ENCODE peak calls at places on chromosomes 4 and X, in eight cellular contexts. K is A549, Q is Panc1, H is brain microvascular endothelial cell, T is mesendoderm, R is left ventricle myocardium inferior, D is SJSA1, Y is fibroblast of lung. N is an unnamed sample.
A peak's percentile ranks its signal among the peaks of the same experiment; 100 is the strongest.

GRCh38 chrX:47831788-47832187 is 4.9 kb upstream of the ZNF81 start:
- DNase-seq in K (peak; percentile 38), Q (peak; percentile 28), H (no peak), T (peak; percentile 57), R (peak; percentile 18), D (no peak), Y (peak; percentile 12), N (no peak)

GRCh38 chrX:108736509-108737479 is at the start of gene IRS4:
- DNase-seq in K (no peak), Q (no peak), H (no peak), T (peak; percentile 96), R (no peak), D (no peak), Y (peak; percentile 8), N (peak; percentile 60)

GRCh38 chr4:972651-973424 is 531 bp downstream of the DGKQ start:
- DNase-seq in K (peak; percentile 22), Q (no peak), H (no peak), T (no peak), R (peak; percentile 40), D (no peak), Y (no peak), N (no peak)

GRCh38 chr4:8200302-8200975 is 1.3 kb downstream of the SH3TC1 start:
- DNase-seq in K (no peak), Q (no peak), H (no peak), T (no peak), R (peak; percentile 82), D (no peak), Y (no peak), N (no peak)

GRCh38 chrX:153819398-153820083 is 10.8 kb downstream of the PDZD4 start:
- DNase-seq in K (no peak), Q (no peak), H (no peak), T (peak; percentile 54), R (no peak), D (no peak), Y (no peak), N (no peak)

GRCh38 chrX:20240201-20240600 is 26.5 kb downstream of the RPS6KA3 start:
- DNase-seq in K (no peak), Q (no peak), H (no peak), T (no peak), R (no peak), D (no peak), Y (peak; percentile 54), N (no peak)

GRCh38 chrX:45888518-45888917 is 656.7 kb downstream of the ZNF674 start:
- DNase-seq in K (no peak), Q (no peak), H (no peak), T (no peak), R (no peak), D (no peak), Y (no peak), N (no peak)

GRCh38 chr4:139210486-139210885 is 33.5 kb upstream of the ELF2 start:
- DNase-seq in K (no peak), Q (no peak), H (no peak), T (no peak), R (peak; percentile 35), D (no peak), Y (no peak), N (no peak)

GRCh38 chrX:34379891-34380290 is 247.8 kb upstream of the FAM47A start:
- DNase-seq in K (no peak), Q (no peak), H (no peak), T (no peak), R (no peak), D (no peak), Y (no peak), N (no peak)

GRCh38 chrX:120549483-120550452 is 11.0 kb downstream of the CUL4B start:
- DNase-seq in K (peak; percentile 73), Q (peak; percentile 87), H (peak; percentile 89), T (peak; percentile 36), R (no peak), D (peak; percentile 62), Y (peak; percentile 97), N (no peak)

GRCh38 chr4:146507607-146508006 is 14.1 kb downstream of the SLC10A7 start:
- DNase-seq in K (no peak), Q (no peak), H (no peak), T (no peak), R (no peak), D (no peak), Y (no peak), N (no peak)

GRCh38 chr4:124913237-124913636 is 200.7 kb upstream of the ANKRD50 start:
- DNase-seq in K (no peak), Q (no peak), H (no peak), T (no peak), R (no peak), D (no peak), Y (no peak), N (no peak)

GRCh38 chr4:96952610-96953009 is 1112.7 kb downstream of the PDHA2 start:
- DNase-seq in K (no peak), Q (no peak), H (no peak), T (no peak), R (no peak), D (no peak), Y (no peak), N (no peak)

GRCh38 chr4:73103799-73104503 is 34.4 kb upstream of the COX18 start:
- DNase-seq in K (no peak), Q (no peak), H (peak; percentile 12), T (peak; percentile 46), R (no peak), D (no peak), Y (peak; percentile 16), N (no peak)
- H3K27ac ChIP-seq in K (peak overlapping the region; percentile 60), Q (no peak overlapping the region), H (no peak overlapping the region), T (no peak overlapping the region), R (no peak overlapping the region), D (no peak overlapping the region), Y (no peak overlapping the region), N (no peak overlapping the region)

GRCh38 chr4:44674471-44674870 is 3.7 kb upstream of the GUF1 start:
- DNase-seq in K (no peak), Q (no peak), H (no peak), T (no peak), R (no peak), D (no peak), Y (no peak), N (no peak)

GRCh38 chr4:44679060-44679459 is 840 bp downstream of the GUF1 start:
- DNase-seq in K (no peak), Q (no peak), H (no peak), T (no peak), R (no peak), D (no peak), Y (no peak), N (no peak)

DNA sequence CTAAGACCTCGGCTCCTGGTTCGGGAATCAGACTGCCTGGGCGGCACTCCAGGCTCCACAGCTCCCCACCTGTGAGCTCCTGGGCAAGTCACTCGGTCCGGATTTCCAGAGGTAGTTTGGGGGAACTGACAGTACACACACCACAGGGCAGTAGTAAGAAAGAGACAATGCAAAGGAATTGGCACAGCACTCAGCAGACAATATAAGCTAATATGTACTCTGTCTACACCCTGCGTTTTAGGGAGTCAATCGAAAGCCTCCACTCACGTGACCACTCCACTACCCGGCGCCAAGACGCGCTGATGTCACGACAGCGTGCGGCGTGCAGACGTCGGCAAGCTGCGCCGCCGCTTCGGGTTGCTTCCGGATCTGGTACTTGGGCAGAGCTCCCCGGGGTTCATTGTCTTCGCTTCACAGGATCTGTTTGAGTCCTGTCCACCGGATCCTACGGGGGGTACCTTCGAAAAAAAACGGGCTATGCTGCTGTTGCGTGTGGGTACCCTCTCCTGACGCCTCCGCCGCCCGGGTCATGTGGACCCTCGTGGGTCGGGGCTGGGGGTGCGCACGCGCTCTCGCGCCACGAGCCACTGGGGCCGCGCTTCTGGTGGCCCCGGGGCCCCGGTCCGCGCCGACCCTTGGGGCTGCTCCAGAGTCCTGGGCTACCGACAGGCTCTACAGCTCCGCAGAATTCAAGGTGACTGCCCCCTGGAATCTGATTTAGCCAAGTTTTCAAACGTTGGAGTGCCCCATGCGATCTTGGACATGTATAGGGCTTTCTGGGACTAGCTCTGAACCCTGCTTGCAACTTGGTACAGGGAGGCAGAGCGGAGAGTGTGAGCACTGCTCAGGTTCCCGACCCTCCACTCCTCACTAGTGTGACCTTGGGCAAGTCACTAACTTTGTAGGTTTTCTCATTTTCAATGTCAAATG is at the start of gene GUF1:
- DNase-seq in K (peak; percentile 38), Q (peak; percentile 55), H (peak; percentile 86), T (peak; percentile 95), R (peak; percentile 89), D (peak; percentile 70), Y (peak; percentile 90), N (peak; percentile 78)
- H3K27ac ChIP-seq in K (peak within 1 kb of the TSS; percentile 95), Q (peak within 1 kb of the TSS; percentile 91), H (peak within 1 kb of the TSS; percentile 94), T (no peak within 1 kb of the TSS), R (peak within 1 kb of the TSS; percentile 90), D (peak within 1 kb of the TSS; percentile 89), Y (peak within 1 kb of the TSS; percentile 86), N (no peak within 1 kb of the TSS)

GRCh38 chr4:151012836-151013235 is 2.2 kb downstream of the LRBA start:
- DNase-seq in K (no peak), Q (no peak), H (no peak), T (peak; percentile 60), R (no peak), D (no peak), Y (no peak), N (no peak)
- H3K27ac ChIP-seq in K (no peak overlapping the region), Q (no peak overlapping the region), H (no peak overlapping the region), T (no peak overlapping the region), R (no peak overlapping the region), D (no peak overlapping the region), Y (no peak overlapping the region), N (no peak overlapping the region)

GRCh38 chrX:135009838-135010237 is 12.5 kb downstream of the RTL8B start:
- DNase-seq in K (no peak), Q (no peak), H (no peak), T (no peak), R (no peak), D (no peak), Y (no peak), N (no peak)

GRCh38 chrX:134999469-134999868 is 8.7 kb downstream of the SMIM10 start:
- DNase-seq in K (peak; percentile 22), Q (peak; percentile 55), H (no peak), T (peak; percentile 38), R (no peak), D (no peak), Y (peak; percentile 46), N (no peak)

GRCh38 chrX:135009057-135009605 is 13.2 kb downstream of the RTL8B start:
- DNase-seq in K (no peak), Q (no peak), H (no peak), T (no peak), R (no peak), D (no peak), Y (no peak), N (no peak)

GRCh38 chrX:135000516-135000915 is 9.7 kb downstream of the SMIM10 start:
- DNase-seq in K (peak; percentile 10), Q (no peak), H (no peak), T (no peak), R (no peak), D (no peak), Y (peak; percentile 14), N (no peak)

DNA sequence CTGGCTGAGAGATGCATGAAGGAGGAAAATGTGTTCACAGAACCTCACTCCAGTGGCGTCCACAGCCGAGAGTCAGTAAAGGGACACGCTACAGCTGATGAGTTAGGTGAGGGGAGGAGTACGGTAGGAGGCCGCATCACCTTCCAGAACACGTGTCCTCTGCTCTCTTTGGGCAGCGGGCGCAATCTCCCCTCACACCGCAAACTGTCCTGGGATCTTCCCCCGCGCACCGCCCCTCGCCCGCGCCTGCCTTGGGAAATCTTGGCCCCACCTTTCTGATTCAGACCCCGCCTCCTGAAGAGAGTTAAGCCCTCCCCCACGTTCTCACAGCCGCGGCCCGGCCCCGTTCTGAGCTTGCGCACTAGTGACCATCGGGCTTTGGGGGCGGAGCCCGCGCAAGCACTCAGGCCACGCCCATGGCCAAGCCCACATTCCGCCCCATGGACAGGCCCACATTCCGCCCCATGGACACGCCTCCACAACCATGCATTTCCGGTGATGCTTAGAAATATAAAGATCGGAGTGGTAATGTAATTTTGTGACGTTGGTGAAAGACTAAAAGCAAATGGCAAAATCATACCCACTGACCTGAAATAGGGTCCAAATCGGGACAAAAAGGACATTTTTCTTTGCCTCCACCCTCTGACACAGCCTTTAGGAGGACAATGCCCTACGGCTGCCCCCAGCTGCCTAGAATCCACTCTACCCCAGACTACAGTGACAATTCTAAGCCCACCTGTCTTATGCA is 13.3 kb downstream of the SMIM10 start:
- DNase-seq in K (peak; percentile 61), Q (peak; percentile 87), H (peak; percentile 81), T (peak; percentile 95), R (peak; percentile 88), D (peak; percentile 91), Y (peak; percentile 79), N (peak; percentile 54)
- H3K27ac ChIP-seq in K (peak overlapping the region; percentile 84), Q (peak overlapping the region; percentile 89), H (no peak overlapping the region), T (no peak overlapping the region), R (peak overlapping the region; percentile 55), D (peak overlapping the region; percentile 60), Y (peak overlapping the region; percentile 42), N (no peak overlapping the region)

N was measured in iPS DF 6.9.